ENCODE peak calls at places on chromosomes 11 and 22, in ten cellular contexts. One of them, this sample, is unnamed. For H3K4me1 and H3K27me3, the result is how much of the 10 kb centered on the place peaks cover.

GRCh38 chr11:61629082-61629481 is 48.2 kb upstream of the SYT7 start:
- DNase-seq in cardiac muscle cell: no peak
- DNase-seq in psoas muscle: no peak
- DNase-seq in CD4-positive, alpha-beta memory T cell: no peak
- DNase-seq in SJSA1: no peak
- DNase-seq in PC-9: no peak
- DNase-seq in GM23248: no peak
- DNase-seq in tibial artery: no peak
- DNase-seq in Karpas-422: no peak
- DNase-seq in right atrium auricular region: no peak
- DNase-seq in this sample: no peak

GRCh38 chr11:74493816-74494630 is 499 bp upstream of the LIPT2 start:
- DNase-seq in cardiac muscle cell: no peak
- DNase-seq in psoas muscle: no peak
- DNase-seq in CD4-positive, alpha-beta memory T cell: no peak
- DNase-seq in SJSA1: no peak
- DNase-seq in PC-9: peak
- DNase-seq in GM23248: peak
- DNase-seq in tibial artery: no peak
- DNase-seq in Karpas-422: no peak
- DNase-seq in right atrium auricular region: no peak
- DNase-seq in this sample: no peak

GRCh38 chr11:62614275-62614674 is 1.2 kb downstream of the ROM1 start:
- DNase-seq in cardiac muscle cell: no peak
- DNase-seq in psoas muscle: no peak
- DNase-seq in CD4-positive, alpha-beta memory T cell: no peak
- DNase-seq in SJSA1: no peak
- DNase-seq in PC-9: peak
- DNase-seq in GM23248: peak
- DNase-seq in tibial artery: no peak
- DNase-seq in Karpas-422: no peak
- DNase-seq in right atrium auricular region: no peak
- DNase-seq in this sample: peak

GRCh38 chr22:21865041-21865440 is 2.4 kb downstream of the MAPK1 start:
- DNase-seq in cardiac muscle cell: peak
- DNase-seq in psoas muscle: no peak
- DNase-seq in CD4-positive, alpha-beta memory T cell: no peak
- DNase-seq in SJSA1: peak
- DNase-seq in PC-9: no peak
- DNase-seq in GM23248: peak
- DNase-seq in tibial artery: peak
- DNase-seq in Karpas-422: no peak
- DNase-seq in right atrium auricular region: peak
- DNase-seq in this sample: peak

GRCh38 chr22:46625113-46625842 is 5.1 kb downstream of the GRAMD4 start:
- DNase-seq in cardiac muscle cell: no peak
- DNase-seq in psoas muscle: no peak
- DNase-seq in CD4-positive, alpha-beta memory T cell: no peak
- DNase-seq in SJSA1: no peak
- DNase-seq in PC-9: no peak
- DNase-seq in GM23248: no peak
- DNase-seq in tibial artery: no peak
- DNase-seq in Karpas-422: no peak
- DNase-seq in right atrium auricular region: no peak
- DNase-seq in this sample: no peak

GRCh38 chr22:41725510-41726110 is 26.3 kb downstream of the MEI1 start:
- DNase-seq in cardiac muscle cell: no peak
- DNase-seq in psoas muscle: no peak
- DNase-seq in CD4-positive, alpha-beta memory T cell: no peak
- DNase-seq in SJSA1: no peak
- DNase-seq in PC-9: peak
- DNase-seq in GM23248: no peak
- DNase-seq in tibial artery: no peak
- DNase-seq in Karpas-422: no peak
- DNase-seq in right atrium auricular region: no peak
- DNase-seq in this sample: no peak

GRCh38 chr22:21631025-21631424 is 1.2 kb upstream of the YDJC start:
- DNase-seq in cardiac muscle cell: no peak
- DNase-seq in psoas muscle: no peak
- DNase-seq in CD4-positive, alpha-beta memory T cell: no peak
- DNase-seq in SJSA1: no peak
- DNase-seq in PC-9: no peak
- DNase-seq in GM23248: no peak
- DNase-seq in tibial artery: no peak
- DNase-seq in Karpas-422: no peak
- DNase-seq in right atrium auricular region: no peak
- DNase-seq in this sample: no peak

GRCh38 chr11:32893091-32893946 is 708 bp downstream of the QSER1 start:
- DNase-seq in cardiac muscle cell: peak
- DNase-seq in psoas muscle: peak
- DNase-seq in CD4-positive, alpha-beta memory T cell: peak
- DNase-seq in SJSA1: peak
- DNase-seq in PC-9: peak
- DNase-seq in GM23248: peak
- DNase-seq in tibial artery: peak
- DNase-seq in Karpas-422: peak
- DNase-seq in right atrium auricular region: no peak
- DNase-seq in this sample: peak

GRCh38 chr11:64898076-64898445 is 18.9 kb downstream of the ATG2A start:
- DNase-seq in cardiac muscle cell: no peak
- DNase-seq in psoas muscle: no peak
- DNase-seq in CD4-positive, alpha-beta memory T cell: no peak
- DNase-seq in SJSA1: no peak
- DNase-seq in PC-9: no peak
- DNase-seq in GM23248: no peak
- DNase-seq in tibial artery: no peak
- DNase-seq in Karpas-422: no peak
- DNase-seq in right atrium auricular region: no peak
- DNase-seq in this sample: no peak

GRCh38 chr22:40218723-40219294 is 41.1 kb downstream of the TNRC6B start:
- DNase-seq in cardiac muscle cell: no peak
- DNase-seq in psoas muscle: no peak
- DNase-seq in CD4-positive, alpha-beta memory T cell: no peak
- DNase-seq in SJSA1: no peak
- DNase-seq in PC-9: no peak
- DNase-seq in GM23248: no peak
- DNase-seq in tibial artery: no peak
- DNase-seq in Karpas-422: no peak
- DNase-seq in right atrium auricular region: no peak
- DNase-seq in this sample: no peak

GRCh38 chr22:40224702-40225101 is 47.0 kb downstream of the TNRC6B start:
- DNase-seq in cardiac muscle cell: no peak
- DNase-seq in psoas muscle: no peak
- DNase-seq in CD4-positive, alpha-beta memory T cell: no peak
- DNase-seq in SJSA1: no peak
- DNase-seq in PC-9: no peak
- DNase-seq in GM23248: no peak
- DNase-seq in tibial artery: no peak
- DNase-seq in Karpas-422: no peak
- DNase-seq in right atrium auricular region: no peak
- DNase-seq in this sample: peak

GRCh38 chr22:40218152-40218551 is 40.4 kb downstream of the TNRC6B start:
- DNase-seq in cardiac muscle cell: no peak
- DNase-seq in psoas muscle: no peak
- DNase-seq in CD4-positive, alpha-beta memory T cell: peak
- DNase-seq in SJSA1: no peak
- DNase-seq in PC-9: no peak
- DNase-seq in GM23248: no peak
- DNase-seq in tibial artery: no peak
- DNase-seq in Karpas-422: no peak
- DNase-seq in right atrium auricular region: no peak
- DNase-seq in this sample: no peak

GRCh38 chr22:40221055-40221414 is 43.3 kb downstream of the TNRC6B start:
- DNase-seq in cardiac muscle cell: no peak
- DNase-seq in psoas muscle: no peak
- DNase-seq in CD4-positive, alpha-beta memory T cell: no peak
- DNase-seq in SJSA1: no peak
- DNase-seq in PC-9: no peak
- DNase-seq in GM23248: no peak
- DNase-seq in tibial artery: no peak
- DNase-seq in Karpas-422: no peak
- DNase-seq in right atrium auricular region: no peak
- DNase-seq in this sample: no peak

GRCh38 chr22:40220316-40221054 is 42.8 kb downstream of the TNRC6B start:
- DNase-seq in cardiac muscle cell: no peak
- DNase-seq in psoas muscle: no peak
- DNase-seq in CD4-positive, alpha-beta memory T cell: no peak
- DNase-seq in SJSA1: peak
- DNase-seq in PC-9: no peak
- DNase-seq in GM23248: no peak
- DNase-seq in tibial artery: no peak
- DNase-seq in Karpas-422: no peak
- DNase-seq in right atrium auricular region: no peak
- DNase-seq in this sample: no peak
- H3K4me1 ChIP-seq in cardiac muscle cell: under half
- H3K4me1 ChIP-seq in psoas muscle: half or more
- H3K4me1 ChIP-seq in CD4-positive, alpha-beta memory T cell: half or more
- H3K4me1 ChIP-seq in SJSA1: under half
- H3K4me1 ChIP-seq in PC-9: under half
- H3K4me1 ChIP-seq in GM23248: under half
- H3K4me1 ChIP-seq in tibial artery: under half
- H3K4me1 ChIP-seq in Karpas-422: under half
- H3K4me1 ChIP-seq in right atrium auricular region: under half
- H3K4me1 ChIP-seq in this sample: under half

GRCh38 chr22:23391022-23391421 is 189.1 kb downstream of the IGLL1 start:
- DNase-seq in cardiac muscle cell: no peak
- DNase-seq in psoas muscle: no peak
- DNase-seq in CD4-positive, alpha-beta memory T cell: no peak
- DNase-seq in SJSA1: no peak
- DNase-seq in PC-9: no peak
- DNase-seq in GM23248: no peak
- DNase-seq in tibial artery: peak
- DNase-seq in Karpas-422: no peak
- DNase-seq in right atrium auricular region: no peak
- DNase-seq in this sample: no peak
- H3K27me3 ChIP-seq in cardiac muscle cell: under half
- H3K27me3 ChIP-seq in psoas muscle: under half
- H3K27me3 ChIP-seq in CD4-positive, alpha-beta memory T cell: under half
- H3K27me3 ChIP-seq in SJSA1: under half
- H3K27me3 ChIP-seq in PC-9: under half
- H3K27me3 ChIP-seq in GM23248: under half
- H3K27me3 ChIP-seq in tibial artery: under half
- H3K27me3 ChIP-seq in Karpas-422: under half
- H3K27me3 ChIP-seq in right atrium auricular region: under half
- H3K27me3 ChIP-seq in this sample: under half

GRCh38 chr11:72720806-72721205 is 31.4 kb downstream of the ARAP1 start:
- DNase-seq in cardiac muscle cell: no peak
- DNase-seq in psoas muscle: peak
- DNase-seq in CD4-positive, alpha-beta memory T cell: no peak
- DNase-seq in SJSA1: no peak
- DNase-seq in PC-9: no peak
- DNase-seq in GM23248: peak
- DNase-seq in tibial artery: no peak
- DNase-seq in Karpas-422: no peak
- DNase-seq in right atrium auricular region: no peak
- DNase-seq in this sample: peak

GRCh38 chr11:72720047-72720446 is 32.2 kb downstream of the ARAP1 start:
- DNase-seq in cardiac muscle cell: no peak
- DNase-seq in psoas muscle: peak
- DNase-seq in CD4-positive, alpha-beta memory T cell: no peak
- DNase-seq in SJSA1: no peak
- DNase-seq in PC-9: no peak
- DNase-seq in GM23248: no peak
- DNase-seq in tibial artery: peak
- DNase-seq in Karpas-422: no peak
- DNase-seq in right atrium auricular region: no peak
- DNase-seq in this sample: peak

GRCh38 chr11:72719551-72719950 is 32.7 kb downstream of the ARAP1 start:
- DNase-seq in cardiac muscle cell: peak
- DNase-seq in psoas muscle: peak
- DNase-seq in CD4-positive, alpha-beta memory T cell: no peak
- DNase-seq in SJSA1: no peak
- DNase-seq in PC-9: no peak
- DNase-seq in GM23248: no peak
- DNase-seq in tibial artery: no peak
- DNase-seq in Karpas-422: no peak
- DNase-seq in right atrium auricular region: no peak
- DNase-seq in this sample: no peak

GRCh38 chr11:72718101-72718501 is 34.1 kb downstream of the ARAP1 start:
- DNase-seq in cardiac muscle cell: no peak
- DNase-seq in psoas muscle: peak
- DNase-seq in CD4-positive, alpha-beta memory T cell: no peak
- DNase-seq in SJSA1: no peak
- DNase-seq in PC-9: no peak
- DNase-seq in GM23248: no peak
- DNase-seq in tibial artery: no peak
- DNase-seq in Karpas-422: no peak
- DNase-seq in right atrium auricular region: no peak
- DNase-seq in this sample: peak

DNA sequence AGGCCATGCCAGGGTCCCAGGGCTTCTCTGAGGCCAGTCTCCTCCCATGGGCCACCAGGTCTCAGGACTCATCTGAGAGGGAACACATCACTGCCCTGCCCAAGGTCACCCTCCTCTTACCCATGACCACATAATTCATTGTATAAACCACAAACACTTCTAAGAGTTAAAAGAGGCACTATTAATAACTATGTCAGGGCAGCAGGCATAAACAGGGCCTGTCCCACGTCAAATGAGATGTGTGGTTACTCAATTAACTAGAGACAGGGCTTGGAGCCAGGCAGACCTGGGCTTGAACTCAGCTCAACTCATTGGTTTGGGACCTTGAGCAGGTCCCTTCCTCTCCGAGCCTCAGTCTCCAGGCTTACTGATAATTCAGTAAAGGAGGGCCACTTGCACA is 33.1 kb downstream of the ARAP1 start:
- DNase-seq in cardiac muscle cell: peak
- DNase-seq in psoas muscle: peak
- DNase-seq in CD4-positive, alpha-beta memory T cell: no peak
- DNase-seq in SJSA1: no peak
- DNase-seq in PC-9: no peak
- DNase-seq in GM23248: peak
- DNase-seq in tibial artery: no peak
- DNase-seq in Karpas-422: no peak
- DNase-seq in right atrium auricular region: no peak
- DNase-seq in this sample: peak
- H3K4me3 ChIP-seq in cardiac muscle cell: no peak
- H3K4me3 ChIP-seq in psoas muscle: peak
- H3K4me3 ChIP-seq in CD4-positive, alpha-beta memory T cell: no peak
- H3K4me3 ChIP-seq in SJSA1: no peak
- H3K4me3 ChIP-seq in PC-9: no peak
- H3K4me3 ChIP-seq in GM23248: no peak
- H3K4me3 ChIP-seq in tibial artery: no peak
- H3K4me3 ChIP-seq in Karpas-422: no peak
- H3K4me3 ChIP-seq in right atrium auricular region: no peak
- H3K4me3 ChIP-seq in this sample: no peak

DNA sequence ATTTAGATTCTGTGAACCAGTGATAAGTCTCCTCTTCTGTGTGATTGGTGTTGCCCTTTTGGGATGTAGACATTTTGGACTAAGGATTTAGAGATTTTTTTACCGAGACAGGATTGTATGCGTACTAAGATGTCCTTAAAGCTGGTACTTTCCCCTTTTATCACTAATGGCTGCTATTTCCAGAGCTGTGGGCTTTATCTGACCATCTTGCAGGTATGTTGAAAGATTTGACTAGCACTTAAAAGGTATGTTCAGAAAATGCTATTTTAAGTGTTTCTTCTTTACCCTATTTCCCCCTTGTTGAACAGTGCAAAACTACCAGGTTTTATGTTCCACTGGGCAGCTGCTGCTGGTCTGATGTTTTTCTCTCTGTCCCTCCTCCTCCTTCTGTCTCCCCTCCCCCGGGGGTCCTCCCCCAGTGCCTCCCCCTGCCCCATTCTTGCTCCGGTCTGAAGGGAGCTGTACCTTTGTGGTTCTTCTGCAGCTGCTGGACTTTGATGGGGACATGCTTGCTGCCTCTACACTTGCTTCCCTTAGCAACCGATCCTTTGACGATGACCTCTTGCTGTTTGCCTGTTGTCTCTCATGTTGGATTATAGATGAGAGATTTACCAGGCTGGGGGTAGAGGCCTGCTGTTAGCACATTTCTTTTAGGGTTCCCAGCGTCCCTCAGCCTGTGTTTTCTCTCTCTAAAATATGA is 59.6 kb downstream of the ZNRF3 start:
- DNase-seq in cardiac muscle cell: peak
- DNase-seq in psoas muscle: no peak
- DNase-seq in CD4-positive, alpha-beta memory T cell: no peak
- DNase-seq in SJSA1: no peak
- DNase-seq in PC-9: no peak
- DNase-seq in GM23248: no peak
- DNase-seq in tibial artery: no peak
- DNase-seq in Karpas-422: no peak
- DNase-seq in right atrium auricular region: no peak
- DNase-seq in this sample: no peak
- H3K4me1 ChIP-seq in cardiac muscle cell: half or more
- H3K4me1 ChIP-seq in psoas muscle: under half
- H3K4me1 ChIP-seq in CD4-positive, alpha-beta memory T cell: under half
- H3K4me1 ChIP-seq in SJSA1: under half
- H3K4me1 ChIP-seq in PC-9: under half
- H3K4me1 ChIP-seq in GM23248: under half
- H3K4me1 ChIP-seq in tibial artery: under half
- H3K4me1 ChIP-seq in Karpas-422: under half
- H3K4me1 ChIP-seq in right atrium auricular region: under half
- H3K4me1 ChIP-seq in this sample: under half

This sample was measured in right cardiac atrium.